ENCODE peak calls at places on chromosomes 3 and 15, in five cellular contexts. H is substantia nigra, G is foreskin fibroblast, Q is SK-N-DZ, R is NCI-H2107. Z is an unnamed sample.
A peak's percentile ranks its signal among the peaks of the same experiment; 100 is the strongest.

GRCh38 chr3:86702381-86702958 is 288.5 kb downstream of the VGLL3 start:
- DNase-seq in Q (no peak), R (no peak), H (no peak), G (peak; percentile 0), Z (no peak)

GRCh38 chr15:90814193-90814811 is 54.1 kb upstream of the FURIN start:
- DNase-seq in H (no peak), R (no peak), Q (no peak), G (no peak), Z (no peak)

GRCh38 chr3:61618871-61619270 is 57.5 kb downstream of the PTPRG start:
- DNase-seq in Q (no peak), R (no peak), H (no peak), G (no peak), Z (no peak)

GRCh38 chr3:109224333-109224732 is 87.8 kb downstream of the C3orf85 start:
- DNase-seq in H (no peak), Q (peak; percentile 14), R (no peak), G (no peak), Z (no peak)

GRCh38 chr15:68797157-68797556 is 23.5 kb downstream of the ANP32A start:
- DNase-seq in R (no peak), G (no peak), Q (no peak), H (no peak), Z (no peak)

GRCh38 chr3:178343433-178344038 is 192.7 kb upstream of the KCNMB2 start:
- DNase-seq in Q (no peak), R (no peak), H (no peak), G (no peak), Z (no peak)

GRCh38 chr3:170469151-170470062 is 50.7 kb downstream of the CLDN11 start:
- DNase-seq in H (no peak), G (peak; percentile 92), Q (no peak), R (peak; percentile 60), Z (no peak)

GRCh38 chr15:94584833-94585244 is 353.5 kb downstream of the MCTP2 start:
- DNase-seq in R (no peak), G (no peak), Q (no peak), H (no peak), Z (no peak)

GRCh38 chr3:14583543-14584091 is 43.5 kb upstream of the GRIP2 start:
- DNase-seq in H (no peak), R (no peak), G (no peak), Q (no peak), Z (no peak)

GRCh38 chr3:124263168-124263567 is 271.2 kb upstream of the ROPN1 start:
- DNase-seq in H (no peak), G (peak; percentile 61), Q (no peak), R (no peak), Z (peak; percentile 16)

GRCh38 chr15:56249080-56249479 is 5.4 kb upstream of the RFX7 start:
- DNase-seq in Q (peak; percentile 46), G (no peak), H (no peak), R (no peak), Z (no peak)

GRCh38 chr3:64460877-64461276 is 226.9 kb downstream of the ADAMTS9 start:
- DNase-seq in H (no peak), R (no peak), G (peak; percentile 49), Q (no peak), Z (no peak)

GRCh38 chr3:44065741-44066140 is 175.9 kb upstream of the TOPAZ1 start:
- DNase-seq in R (no peak), Q (no peak), G (no peak), H (no peak), Z (no peak)

Z was measured in midbrain.